ENCODE peak calls at places on chromosomes 16 and 17, in nine cellular contexts. T is A549, S is transverse colon, D is sigmoid colon, Q is GM12878, Y is tibial nerve, C is ovary, Z is H1, P is upper lobe of left lung. G is an unnamed sample.

GRCh38 chr17:63823659-63824331 is 3.4 kb upstream of the PSMC5 start:
- DNase-seq in Z (no peak), P (no peak), Y (no peak), Q (no peak), S (no peak), D (no peak), T (no peak), C (no peak), G (no peak)

GRCh38 chr16:87979352-87979751 is 28.1 kb downstream of the BANP start:
- DNase-seq in Y (no peak), T (no peak), Z (no peak), D (peak; percentile 29), P (no peak), C (peak; percentile 15), Q (no peak), S (no peak), G (peak; percentile 51)

GRCh38 chr16:2500937-2501750 is 12.6 kb upstream of the ATP6V0C start:
- DNase-seq in S (peak; percentile 86), D (peak; percentile 93), P (peak; percentile 87), Q (peak; percentile 23), C (peak; percentile 92), T (peak; percentile 83), Z (peak; percentile 77), Y (peak; percentile 73), G (peak; percentile 83)

GRCh38 chr16:86083382-86084002 is 184.5 kb downstream of the IRF8 start:
- DNase-seq in S (no peak), T (no peak), Z (no peak), Q (no peak), P (no peak), D (peak; percentile 47), C (no peak), Y (no peak), G (no peak)

GRCh38 chr16:2436110-2436509 is 6.9 kb downstream of the CCNF start:
- DNase-seq in S (no peak), Q (no peak), P (no peak), T (no peak), C (no peak), D (peak; percentile 34), Y (no peak), Z (no peak), G (no peak)

GRCh38 chr17:52024296-52024870 is 134.1 kb downstream of the CA10 start:
- DNase-seq in Z (no peak), P (no peak), T (no peak), Y (no peak), Q (no peak), C (peak; percentile 40), S (no peak), D (no peak), G (no peak)

GRCh38 chr16:1102921-1103648 is 7.0 kb upstream of the C1QTNF8 start:
- DNase-seq in C (peak; percentile 77), Y (no peak), Q (no peak), S (peak; percentile 69), Z (no peak), P (peak; percentile 33), T (no peak), D (no peak), G (peak; percentile 69)

GRCh38 chr17:16398270-16399267 is 16.8 kb upstream of the TRPV2 start:
- DNase-seq in Q (peak; percentile 35), T (no peak), Z (no peak), Y (no peak), P (no peak), S (no peak), D (no peak), C (no peak), G (no peak)

GRCh38 chr17:12362853-12363252 is 302.8 kb upstream of the MYOCD start:
- DNase-seq in D (no peak), C (no peak), Q (no peak), T (no peak), P (no peak), Z (no peak), Y (no peak), S (no peak), G (no peak)

GRCh38 chr17:16925461-16926060 is 46.4 kb downstream of the TNFRSF13B start:
- DNase-seq in Q (no peak), T (no peak), Z (no peak), D (no peak), Y (no peak), P (no peak), C (no peak), S (peak; percentile 4), G (no peak)

GRCh38 chr16:69131749-69132423 is 502 bp downstream of the CHTF8 start:
- DNase-seq in S (peak; percentile 84), T (peak; percentile 83), Q (peak; percentile 24), P (peak; percentile 81), Z (no peak), C (peak; percentile 85), Y (peak; percentile 35), D (peak; percentile 90), G (peak; percentile 75)

GRCh38 chr17:5121186-5121841 is 5.5 kb downstream of the USP6 start:
- DNase-seq in D (peak; percentile 54), P (no peak), C (peak; percentile 19), S (peak; percentile 5), T (no peak), Z (no peak), Y (no peak), Q (no peak), G (peak; percentile 18)
- TF ChIP-seq EP300 in D (no peak), P (no peak), C (no peak), S (no peak), T (no peak), Z (no peak), Y (no peak), Q (no peak), G (no peak)

GRCh38 chr16:47753620-47754019 is 292.5 kb downstream of the PHKB start:
- DNase-seq in Q (no peak), Y (no peak), T (no peak), P (no peak), Z (no peak), C (no peak), D (no peak), S (no peak), G (no peak)
- TF ChIP-seq EP300 in Q (no peak), Y (no peak), T (no peak), P (no peak), Z (no peak), C (no peak), D (no peak), S (no peak), G (no peak)

GRCh38 chr17:19583871-19584270 is 50.2 kb downstream of the SLC47A1 start:
- DNase-seq in P (no peak), Q (no peak), Y (no peak), D (no peak), T (no peak), Z (no peak), C (no peak), S (no peak), G (no peak)

GRCh38 chr17:19579192-19579668 is 45.6 kb downstream of the SLC47A1 start:
- DNase-seq in Z (no peak), D (no peak), S (no peak), T (no peak), C (peak; percentile 47), P (no peak), Q (no peak), Y (no peak), G (no peak)

GRCh38 chr17:19574956-19575355 is 41.3 kb downstream of the SLC47A1 start:
- DNase-seq in S (no peak), Q (no peak), Y (no peak), T (no peak), P (no peak), D (no peak), C (no peak), Z (no peak), G (no peak)

GRCh38 chr17:19579867-19580565 is 46.4 kb downstream of the SLC47A1 start:
- DNase-seq in Z (no peak), Q (no peak), C (peak; percentile 64), P (no peak), Y (no peak), S (no peak), D (no peak), T (no peak), G (no peak)

GRCh38 chr17:19578545-19578944 is 44.9 kb downstream of the SLC47A1 start:
- DNase-seq in Z (no peak), Y (no peak), Q (no peak), D (no peak), P (no peak), S (no peak), C (no peak), T (peak; percentile 19), G (no peak)
- TF ChIP-seq EP300 in Z (no peak), Y (no peak), Q (no peak), D (no peak), P (no peak), S (no peak), C (no peak), T (no peak), G (no peak)

DNA sequence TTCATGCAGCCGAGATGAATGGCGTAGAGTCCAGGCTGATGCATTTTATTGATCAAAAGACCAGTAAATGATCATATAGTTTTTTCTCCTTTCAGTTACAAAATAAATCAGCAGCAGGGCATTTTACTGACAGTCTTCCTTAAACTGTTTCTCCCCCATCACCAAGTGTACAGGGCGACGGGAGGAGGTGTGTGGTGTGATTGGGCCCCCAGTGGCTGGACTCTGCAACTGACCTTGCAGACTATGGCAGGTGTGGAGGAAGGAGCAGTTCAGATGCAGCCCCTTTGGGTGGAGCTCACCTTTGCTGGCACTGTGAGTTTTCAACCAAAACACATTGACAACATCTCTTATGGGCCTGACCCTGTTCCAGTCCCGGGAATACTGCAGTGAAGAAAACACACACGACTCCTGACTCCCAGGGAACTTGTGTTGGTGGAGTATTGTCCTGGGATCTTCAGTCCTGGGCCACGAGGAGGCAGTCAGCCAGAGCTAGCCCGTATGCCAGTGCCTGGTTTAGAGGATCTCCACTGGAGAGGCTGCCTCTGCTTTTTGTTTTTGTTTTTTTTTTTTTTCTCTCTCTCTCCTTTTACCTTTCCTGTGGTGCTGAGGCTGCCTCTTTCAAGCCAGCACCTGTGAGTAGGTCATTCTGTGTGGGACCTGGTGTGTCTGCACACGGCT is 29.8 kb downstream of the KIAA0513 start:
- DNase-seq in P (no peak), C (no peak), T (peak; percentile 33), D (no peak), S (no peak), Q (no peak), Y (no peak), Z (no peak), G (peak; percentile 42)
- TF ChIP-seq EP300 in P (no peak), C (no peak), T (no peak), D (no peak), S (no peak), Q (no peak), Y (no peak), Z (no peak), G (no peak)

G was measured in stomach.